ENCODE peak calls at places on chromosomes 7 and 10, in seven cellular contexts. Q, Y, X, M, B, R and O are unnamed samples.

GRCh38 chr10:49117366-49117905 is 2.1 kb upstream of the VSTM4 start:
- DNase-seq in Q (no peak), Y (no peak), X (no peak), M (no peak), B (no peak), R (no peak), O (no peak)

GRCh38 chr7:36303202-36304098 is 86.2 kb upstream of the ANLN start:
- DNase-seq in Q (peak; percentile 66), Y (peak; percentile 97), X (peak; percentile 89), M (peak; percentile 95), B (peak; percentile 75), R (peak; percentile 90), O (peak; percentile 94)

GRCh38 chr7:44977304-44977858 is 1.4 kb downstream of the MYO1G start:
- DNase-seq in Q (no peak), Y (no peak), X (no peak), M (no peak), B (no peak), R (peak; percentile 42), O (no peak)

GRCh38 chr10:130458509-130458908 is 322.3 kb downstream of the GLRX3 start:
- DNase-seq in Q (no peak), Y (no peak), X (no peak), M (no peak), B (no peak), R (no peak), O (no peak)

GRCh38 chr7:128879939-128880746 is 17.5 kb downstream of the ATP6V1F start:
- DNase-seq in Q (peak; percentile 96), Y (peak; percentile 58), X (peak; percentile 61), M (peak; percentile 58), B (no peak), R (peak; percentile 70), O (peak; percentile 77)

GRCh38 chr7:91235211-91235832 is 28.9 kb upstream of the FZD1 start:
- DNase-seq in Q (no peak), Y (peak; percentile 26), X (peak; percentile 42), M (peak; percentile 40), B (no peak), R (no peak), O (no peak)

GRCh38 chr7:74226633-74227032 is 16.8 kb downstream of the LAT2 start:
- DNase-seq in Q (no peak), Y (no peak), X (peak; percentile 68), M (no peak), B (no peak), R (no peak), O (no peak)

GRCh38 chr10:58326967-58327381 is 7.8 kb upstream of the UBE2D1 start:
- DNase-seq in Q (no peak), Y (peak; percentile 83), X (peak; percentile 35), M (peak; percentile 42), B (no peak), R (peak; percentile 68), O (peak; percentile 64)

GRCh38 chr7:132347129-132347528 is 229.1 kb downstream of the PLXNA4 start:
- DNase-seq in Q (no peak), Y (no peak), X (no peak), M (no peak), B (no peak), R (no peak), O (no peak)

GRCh38 chr10:21180604-21181003 is 283.5 kb upstream of the NEBL start:
- DNase-seq in Q (no peak), Y (no peak), X (no peak), M (no peak), B (no peak), R (no peak), O (no peak)

GRCh38 chr7:151696738-151697514 is 177.2 kb upstream of the RHEB start:
- DNase-seq in Q (peak; percentile 71), Y (no peak), X (no peak), M (no peak), B (no peak), R (peak; percentile 58), O (no peak)

GRCh38 chr7:25804154-25804553 is 347.8 kb upstream of the NFE2L3 start:
- DNase-seq in Q (no peak), Y (no peak), X (no peak), M (no peak), B (no peak), R (peak; percentile 98), O (no peak)

GRCh38 chr7:28573059-28573553 is 160.8 kb downstream of the CREB5 start:
- DNase-seq in Q (no peak), Y (peak; percentile 57), X (peak; percentile 34), M (peak; percentile 47), B (no peak), R (peak; percentile 17), O (peak; percentile 46)

GRCh38 chr7:73610105-73610504 is 14.2 kb downstream of the MLXIPL start:
- DNase-seq in Q (no peak), Y (no peak), X (no peak), M (no peak), B (no peak), R (no peak), O (no peak)

GRCh38 chr7:140317597-140317996 is 80.7 kb downstream of the SLC37A3 start:
- DNase-seq in Q (no peak), Y (no peak), X (peak; percentile 39), M (no peak), B (no peak), R (no peak), O (no peak)

GRCh38 chr7:140314571-140315480 is 83.5 kb downstream of the SLC37A3 start:
- DNase-seq in Q (no peak), Y (peak; percentile 24), X (peak; percentile 37), M (peak; percentile 18), B (no peak), R (peak; percentile 20), O (no peak)

GRCh38 chr7:140317999-140318398 is 80.3 kb downstream of the SLC37A3 start:
- DNase-seq in Q (no peak), Y (no peak), X (no peak), M (no peak), B (no peak), R (no peak), O (no peak)

GRCh38 chr7:140316165-140316661 is 82.1 kb downstream of the SLC37A3 start:
- DNase-seq in Q (peak; percentile 44), Y (peak; percentile 83), X (peak; percentile 88), M (peak; percentile 73), B (no peak), R (peak; percentile 98), O (peak; percentile 64)

GRCh38 chr7:140315498-140316164 is 82.7 kb downstream of the SLC37A3 start:
- DNase-seq in Q (no peak), Y (no peak), X (no peak), M (no peak), B (no peak), R (no peak), O (no peak)
- H3K4me3 ChIP-seq in Q (no peak overlapping the region), Y (peak overlapping the region; percentile 13), X (peak overlapping the region; percentile 10), M (no peak overlapping the region), B (no peak overlapping the region), R (peak overlapping the region; percentile 35), O (no peak overlapping the region)

GRCh38 chr7:158731761-158732160 is 27.2 kb upstream of the NCAPG2 start:
- DNase-seq in Q (no peak), Y (no peak), X (no peak), M (no peak), B (no peak), R (no peak), O (no peak)

GRCh38 chr7:158733220-158733519 is 28.6 kb upstream of the NCAPG2 start:
- DNase-seq in Q (no peak), Y (no peak), X (no peak), M (no peak), B (no peak), R (no peak), O (no peak)

GRCh38 chr7:158733762-158734494 is 29.3 kb upstream of the NCAPG2 start:
- DNase-seq in Q (no peak), Y (no peak), X (no peak), M (no peak), B (no peak), R (no peak), O (no peak)

GRCh38 chr7:158730383-158731055 is 25.9 kb upstream of the NCAPG2 start:
- DNase-seq in Q (no peak), Y (no peak), X (no peak), M (peak; percentile 19), B (no peak), R (no peak), O (peak; percentile 41)

DNA sequence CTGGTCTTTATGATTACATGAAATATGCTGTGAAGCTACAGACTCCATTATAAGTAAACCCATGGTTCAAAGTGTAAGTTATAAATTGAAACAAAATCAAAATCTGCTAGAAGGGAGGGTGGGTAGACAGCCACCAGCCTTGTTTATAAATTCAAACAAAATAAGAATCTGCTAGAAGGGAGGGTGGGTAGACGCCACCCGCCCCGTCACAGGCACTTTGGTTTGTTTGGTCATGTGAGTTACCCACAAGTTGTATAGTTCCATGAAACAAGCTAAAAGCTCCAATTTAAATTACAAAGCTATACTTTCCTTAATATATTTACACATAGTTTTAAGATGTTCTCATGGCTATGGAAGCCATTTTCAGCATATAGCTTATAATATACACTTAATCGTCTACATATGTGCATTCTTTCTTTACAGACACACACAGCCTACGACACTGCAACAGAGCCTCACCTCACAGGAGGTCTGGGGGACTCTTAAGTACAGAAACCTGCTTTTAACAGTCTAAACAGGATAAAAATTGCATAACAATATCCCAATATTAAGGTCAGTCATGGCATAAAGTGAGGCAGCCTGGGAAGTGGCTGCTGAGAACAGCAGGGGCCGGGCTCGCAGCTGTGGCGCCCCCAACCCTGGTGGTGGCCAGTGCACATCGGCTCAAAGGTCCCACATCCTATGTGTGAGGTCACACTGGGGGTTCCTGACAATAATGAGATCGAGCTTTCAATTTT is 28.0 kb upstream of the NCAPG2 start:
- DNase-seq in Q (no peak), Y (no peak), X (no peak), M (no peak), B (no peak), R (no peak), O (no peak)
- TF ChIP-seq CTCF in Q (no peak), Y (no peak), X (no peak), M (no peak), B (no peak), R (no peak), O (no peak)

DNA sequence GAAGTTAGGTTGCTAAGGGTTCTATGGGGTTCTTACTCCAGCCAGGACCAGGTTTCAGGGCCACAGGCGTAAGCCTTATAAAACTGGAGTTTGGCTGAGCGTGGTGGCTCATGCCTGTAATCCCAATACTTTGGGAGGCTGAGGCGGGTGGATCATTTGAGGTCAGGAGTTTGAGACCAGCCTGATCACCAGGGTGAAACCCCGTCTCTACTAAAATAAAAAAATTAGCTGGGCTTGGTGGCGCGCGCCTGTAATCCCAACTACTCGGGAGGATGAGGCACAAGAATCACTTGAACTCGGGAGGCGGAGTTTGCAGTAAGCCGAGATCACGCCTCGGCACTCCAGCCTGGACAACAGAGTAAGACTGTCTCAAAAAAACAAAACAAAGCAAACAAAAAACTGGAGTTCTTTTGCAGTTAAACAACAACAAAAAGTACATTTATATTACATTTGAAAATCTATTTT is 347 bp upstream of the RRP12 start:
- DNase-seq in Q (no peak), Y (no peak), X (no peak), M (no peak), B (no peak), R (no peak), O (no peak)
- H3K4me3 ChIP-seq in Q (peak overlapping the region; percentile 91), Y (peak overlapping the region; percentile 93), X (peak overlapping the region; percentile 72), M (no peak overlapping the region), B (no peak overlapping the region), R (peak overlapping the region; percentile 91), O (peak overlapping the region; percentile 94)

GRCh38 chr10:105681051-105681450 is 1040.0 kb downstream of the SORCS3 start:
- DNase-seq in Q (no peak), Y (no peak), X (no peak), M (no peak), B (no peak), R (peak; percentile 61), O (no peak)

GRCh38 chr10:105675333-105675732 is 1034.2 kb downstream of the SORCS3 start:
- DNase-seq in Q (no peak), Y (no peak), X (no peak), M (no peak), B (no peak), R (no peak), O (no peak)

GRCh38 chr10:105682911-105683310 is 1041.8 kb downstream of the SORCS3 start:
- DNase-seq in Q (no peak), Y (no peak), X (no peak), M (no peak), B (no peak), R (no peak), O (no peak)

GRCh38 chr10:105679781-105680180 is 1038.7 kb downstream of the SORCS3 start:
- DNase-seq in Q (no peak), Y (no peak), X (no peak), M (no peak), B (no peak), R (no peak), O (no peak)
- TF ChIP-seq CTCF in Q (no peak), Y (no peak), X (no peak), M (no peak), B (no peak), R (no peak), O (no peak)